ENCODE peak calls at places on chromosomes 13 and 19, in eight cellular contexts. Q is Peyer's patch, A is fibroblast of lung, T is body of pancreas, J is cardiac muscle cell, Y is breast epithelium, H is thoracic aorta, R is hepatocyte. P is an unnamed sample.

GRCh38 chr13:47039106-47039505 is 142.3 kb upstream of the HTR2A start:
- DNase-seq in J (peak; percentile 70), R (no peak), Y (no peak), A (peak; percentile 80), H (no peak), Q (no peak), T (no peak), P (no peak)

GRCh38 chr19:33606556-33606955 is 15.2 kb upstream of the CHST8 start:
- DNase-seq in Q (no peak), H (no peak), T (no peak), Y (no peak), J (no peak), A (no peak), R (no peak), P (no peak)

GRCh38 chr19:30799854-30800755 is 427.9 kb downstream of the ZNF536 start:
- DNase-seq in H (no peak), Y (no peak), R (peak; percentile 62), Q (no peak), J (peak; percentile 19), A (no peak), T (peak; percentile 33), P (no peak)

GRCh38 chr19:47619763-47620162 is 10.8 kb downstream of the BICRA start:
- DNase-seq in R (peak; percentile 46), Y (no peak), H (no peak), A (no peak), J (no peak), Q (no peak), T (no peak), P (no peak)

GRCh38 chr13:31195616-31196015 is 4.2 kb upstream of the B3GLCT start:
- DNase-seq in H (no peak), R (no peak), T (no peak), Y (no peak), Q (no peak), J (no peak), A (no peak), P (no peak)

GRCh38 chr19:19280561-19280960 is 7.5 kb upstream of the TM6SF2 start:
- DNase-seq in T (no peak), Q (no peak), A (peak; percentile 21), R (no peak), Y (no peak), J (peak; percentile 19), H (no peak), P (no peak)

GRCh38 chr19:49133621-49134454 is 14.5 kb downstream of the PPFIA3 start:
- DNase-seq in Q (peak; percentile 92), R (no peak), H (no peak), J (peak; percentile 68), A (peak; percentile 63), Y (no peak), T (peak; percentile 64), P (no peak)

GRCh38 chr19:36685835-36686234 is 1.6 kb upstream of the ZNF567 start:
- DNase-seq in Y (no peak), J (no peak), Q (no peak), T (no peak), H (no peak), R (no peak), A (no peak), P (no peak)

GRCh38 chr19:48745208-48745995 is 1.3 kb downstream of the IZUMO1 start:
- DNase-seq in J (peak; percentile 76), T (peak; percentile 84), A (peak; percentile 52), Y (no peak), R (peak; percentile 68), Q (no peak), H (no peak), P (no peak)

GRCh38 chr19:17779281-17779930 is 15.5 kb upstream of the B3GNT3 start:
- DNase-seq in T (peak; percentile 80), A (peak; percentile 21), Y (no peak), Q (peak; percentile 68), R (peak; percentile 34), H (no peak), J (peak; percentile 74), P (no peak)

GRCh38 chr13:74217816-74218215 is 83.6 kb upstream of the KLF12 start:
- DNase-seq in R (no peak), J (no peak), Q (no peak), H (no peak), Y (no peak), A (peak; percentile 85), T (no peak), P (no peak)

GRCh38 chr19:51099070-51099382 is 9.2 kb downstream of the CTU1 start:
- DNase-seq in J (no peak), Q (no peak), R (no peak), A (no peak), T (no peak), Y (no peak), H (no peak), P (no peak)

GRCh38 chr19:1295169-1296012 is 9.7 kb downstream of the EFNA2 start:
- DNase-seq in A (no peak), T (no peak), R (no peak), Q (no peak), Y (no peak), H (no peak), J (peak; percentile 26), P (no peak)

GRCh38 chr19:41998246-41999020 is 4.4 kb upstream of the ATP1A3 start:
- DNase-seq in A (peak; percentile 36), R (peak; percentile 61), Q (no peak), H (no peak), T (peak; percentile 19), Y (no peak), J (peak; percentile 45), P (peak; percentile 41)

GRCh38 chr13:24194447-24194846 is 33.9 kb downstream of the SPATA13 start:
- DNase-seq in R (no peak), A (no peak), J (no peak), H (no peak), Y (no peak), Q (no peak), T (no peak), P (no peak)

GRCh38 chr13:30920162-30920561 is 12.3 kb upstream of the TEX26 start:
- DNase-seq in R (no peak), Y (no peak), T (no peak), Q (no peak), J (no peak), H (no peak), A (no peak), P (no peak)

GRCh38 chr13:33213797-33214196 is 71.8 kb downstream of the STARD13 start:
- DNase-seq in T (no peak), H (no peak), J (peak; percentile 59), Q (no peak), R (no peak), A (peak; percentile 56), Y (no peak), P (no peak)
- H3K27ac ChIP-seq in T (no peak overlapping the region), H (no peak overlapping the region), J (no peak overlapping the region), Q (peak overlapping the region; percentile 46), R (peak overlapping the region; percentile 87), A (peak overlapping the region; percentile 60), Y (peak overlapping the region; percentile 61), P (no peak overlapping the region)

GRCh38 chr19:9566729-9567128 is 17.6 kb downstream of the ZNF121 start:
- DNase-seq in A (no peak), H (no peak), R (no peak), T (no peak), Y (no peak), Q (no peak), J (no peak), P (no peak)
- TF ChIP-seq CTCF in A (no peak), H (no peak), R (no peak), T (no peak), Y (no peak), Q (no peak), J (no peak), P (no peak)

GRCh38 chr19:4354897-4355296 is 11.5 kb downstream of the MPND start:
- DNase-seq in R (peak; percentile 4), H (no peak), Q (no peak), A (no peak), T (no peak), J (no peak), Y (no peak), P (no peak)
- H3K4me3 ChIP-seq in R (no peak overlapping the region), H (no peak overlapping the region), Q (no peak overlapping the region), A (no peak overlapping the region), T (no peak overlapping the region), J (no peak overlapping the region), Y (no peak overlapping the region), P (no peak overlapping the region)

GRCh38 chr19:10141973-10142372 is 22.3 kb upstream of the EIF3G start:
- DNase-seq in H (no peak), Y (no peak), Q (no peak), T (no peak), R (no peak), J (no peak), A (no peak), P (no peak)

GRCh38 chr19:10143700-10144099 is 24.0 kb upstream of the EIF3G start:
- DNase-seq in Q (no peak), A (no peak), J (no peak), T (no peak), H (no peak), R (no peak), Y (no peak), P (no peak)

GRCh38 chr19:10139952-10140351 is 20.3 kb upstream of the EIF3G start:
- DNase-seq in Q (no peak), Y (no peak), A (no peak), T (no peak), J (no peak), H (no peak), R (no peak), P (no peak)

GRCh38 chr19:10142701-10143375 is 23.1 kb upstream of the EIF3G start:
- DNase-seq in R (no peak), H (no peak), Q (no peak), J (no peak), A (no peak), Y (no peak), T (no peak), P (no peak)

GRCh38 chr19:10141479-10141878 is 21.8 kb upstream of the EIF3G start:
- DNase-seq in J (no peak), R (no peak), H (no peak), Y (no peak), T (no peak), A (no peak), Q (no peak), P (no peak)
- H3K27ac ChIP-seq in J (no peak overlapping the region), R (no peak overlapping the region), H (no peak overlapping the region), Y (no peak overlapping the region), T (no peak overlapping the region), A (no peak overlapping the region), Q (no peak overlapping the region), P (no peak overlapping the region)

DNA sequence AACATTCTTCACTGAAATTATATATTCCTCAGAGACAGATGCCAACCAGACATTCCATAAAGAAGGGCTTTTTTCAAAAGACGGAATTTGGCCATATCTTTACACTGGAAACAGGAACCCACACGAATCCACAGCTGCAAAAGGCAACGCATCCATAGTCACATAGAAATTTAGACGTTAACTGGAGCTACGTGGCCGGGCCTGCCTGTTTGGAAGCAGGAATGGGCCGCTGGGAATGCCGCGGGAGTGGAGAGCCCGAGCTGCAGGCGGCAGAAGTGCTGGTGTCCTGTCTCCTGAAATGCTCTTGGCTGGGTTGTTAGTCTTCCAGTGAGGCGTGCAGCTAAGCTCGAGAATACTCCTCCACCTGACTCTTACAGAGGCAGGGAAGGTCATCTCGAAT is 122.2 kb downstream of the KL start:
- DNase-seq in R (no peak), Y (no peak), T (no peak), A (no peak), H (no peak), Q (no peak), J (no peak), P (no peak)
- TF ChIP-seq CTCF in R (no peak), Y (no peak), T (no peak), A (no peak), H (no peak), Q (no peak), J (no peak), P (no peak)

GRCh38 chr19:14088634-14089411 is 1.7 kb downstream of the SAMD1 start:
- DNase-seq in R (peak; percentile 8), H (no peak), J (no peak), Q (no peak), A (no peak), Y (no peak), T (no peak), P (no peak)
- H3K4me3 ChIP-seq in R (peak overlapping the region; percentile 52), H (peak overlapping the region; percentile 70), J (peak overlapping the region; percentile 89), Q (no peak overlapping the region), A (peak overlapping the region; percentile 61), Y (peak overlapping the region; percentile 87), T (no peak overlapping the region), P (peak overlapping the region; percentile 86)